ENCODE peak calls at places on chromosomes 11 and 22, in ten cellular contexts. T is hypothalamus; Q is astrocyte of the spinal cord; L is activated effector memory CD4-positive, alpha-beta T cell treated with anti-CD3 and anti-CD28 coated beads, Interleukin-2, amount 50 U/mL, for 16 hours; W is left cardiac atrium; C is CD8-positive, alpha-beta T cell; H is mucosa of gallbladder; D is neural crest cell; V is activated CD4-positive, alpha-beta T cell treated with anti-CD3 and anti-CD28 coated beads for 48 hours; P is activated naive CD4-positive, alpha-beta T cell treated with anti-CD3 and anti-CD28 coated beads, Interleukin-2, amount 50 U/mL, for 16 hours. K is an unnamed sample.

GRCh38 chr11:1235615-1236315 is 12.9 kb downstream of the MUC5B start:
- DNase-seq in L (peak; percentile 58), D (no peak), P (no peak), T (no peak), Q (no peak), V (no peak), H (no peak), W (peak; percentile 7), C (no peak), K (no peak)

GRCh38 chr22:40709752-40710413 is 30.6 kb downstream of the MCHR1 start:
- DNase-seq in T (no peak), W (peak; percentile 47), L (no peak), C (no peak), Q (no peak), P (no peak), D (no peak), H (peak; percentile 45), V (no peak), K (no peak)

GRCh38 chr11:64610596-64610995 is 19.6 kb downstream of the SLC22A12 start:
- DNase-seq in P (no peak), Q (no peak), W (no peak), L (no peak), V (no peak), D (no peak), C (no peak), T (no peak), H (no peak), K (no peak)

GRCh38 chr11:121070951-121071350 is 30.1 kb upstream of the TECTA start:
- DNase-seq in P (no peak), Q (peak; percentile 31), C (no peak), D (no peak), L (no peak), W (no peak), V (no peak), T (no peak), H (no peak), K (no peak)

GRCh38 chr11:128458316-128458715 is 129.0 kb downstream of the ETS1 start:
- DNase-seq in V (no peak), T (no peak), H (no peak), D (no peak), W (no peak), Q (peak; percentile 84), P (no peak), L (no peak), C (no peak), K (no peak)

GRCh38 chr11:13126430-13126829 is 117.3 kb downstream of the RASSF10 start:
- DNase-seq in T (no peak), H (no peak), D (no peak), P (no peak), V (no peak), Q (peak; percentile 98), L (no peak), C (no peak), W (no peak), K (no peak)

GRCh38 chr11:61152816-61153592 is 8.2 kb downstream of the VPS37C start:
- DNase-seq in C (no peak), H (no peak), V (no peak), T (no peak), D (no peak), W (no peak), P (no peak), Q (peak; percentile 66), L (no peak), K (no peak)

GRCh38 chr11:61793084-61793828 is 545 bp downstream of the FEN1 start:
- DNase-seq in Q (no peak), D (no peak), V (peak; percentile 30), H (no peak), C (no peak), L (no peak), W (no peak), P (no peak), T (no peak), K (no peak)

GRCh38 chr11:17521106-17521900 is 22.9 kb downstream of the USH1C start:
- DNase-seq in H (no peak), T (no peak), P (no peak), W (no peak), Q (no peak), V (no peak), C (no peak), D (no peak), L (no peak), K (no peak)

GRCh38 chr11:120336641-120337132 is 474 bp downstream of the ARHGEF12 start:
- DNase-seq in T (no peak), P (peak; percentile 48), C (no peak), V (peak; percentile 53), H (peak; percentile 30), Q (peak; percentile 45), D (peak; percentile 49), L (peak; percentile 76), W (peak; percentile 63), K (peak; percentile 44)